ENCODE peak calls at places on chromosome 3, in eight cellular contexts. O is CD8-positive, alpha-beta T cell; K is choroid plexus epithelial cell; A is fibroblast of mammary gland; W is transverse colon; E is GM23338; B is endothelial cell; X is HFF-Myc. N is an unnamed sample.

GRCh38 chr3:50226888-50227389 is 9.1 kb upstream of the GNAI2 start:
- DNase-seq in O (no peak), K (peak; percentile 42), A (peak; percentile 39), W (peak; percentile 51), E (no peak), B (peak; percentile 30), X (no peak), N (no peak)

GRCh38 chr3:171506743-171507319 is 46.6 kb upstream of the TNIK start:
- DNase-seq in O (no peak), K (peak; percentile 56), A (peak; percentile 38), W (no peak), E (no peak), B (no peak), X (no peak), N (no peak)

GRCh38 chr3:133578548-133579191 is 5.2 kb downstream of the CDV3 start:
- DNase-seq in O (no peak), K (peak; percentile 70), A (peak; percentile 63), W (no peak), E (peak; percentile 64), B (peak; percentile 22), X (no peak), N (no peak)

GRCh38 chr3:98971183-98971681 is 69.7 kb upstream of the DCBLD2 start:
- DNase-seq in O (no peak), K (peak; percentile 76), A (peak; percentile 96), W (no peak), E (no peak), B (no peak), X (no peak), N (no peak)

GRCh38 chr3:169634618-169635236 is 28.8 kb downstream of the MECOM start:
- DNase-seq in O (no peak), K (no peak), A (no peak), W (peak; percentile 84), E (no peak), B (no peak), X (no peak), N (no peak)

GRCh38 chr3:117195034-117195433 is 485.5 kb downstream of the TUSC7 start:
- DNase-seq in O (no peak), K (no peak), A (no peak), W (no peak), E (no peak), B (no peak), X (no peak), N (no peak)

GRCh38 chr3:194462936-194463335 is 23.9 kb downstream of the ATP13A3 start:
- DNase-seq in O (no peak), K (no peak), A (no peak), W (no peak), E (no peak), B (no peak), X (no peak), N (no peak)

GRCh38 chr3:189001559-189001958 is 170.2 kb upstream of the TPRG1 start:
- DNase-seq in O (no peak), K (peak; percentile 52), A (peak; percentile 95), W (no peak), E (no peak), B (no peak), X (peak; percentile 42), N (no peak)

DNA sequence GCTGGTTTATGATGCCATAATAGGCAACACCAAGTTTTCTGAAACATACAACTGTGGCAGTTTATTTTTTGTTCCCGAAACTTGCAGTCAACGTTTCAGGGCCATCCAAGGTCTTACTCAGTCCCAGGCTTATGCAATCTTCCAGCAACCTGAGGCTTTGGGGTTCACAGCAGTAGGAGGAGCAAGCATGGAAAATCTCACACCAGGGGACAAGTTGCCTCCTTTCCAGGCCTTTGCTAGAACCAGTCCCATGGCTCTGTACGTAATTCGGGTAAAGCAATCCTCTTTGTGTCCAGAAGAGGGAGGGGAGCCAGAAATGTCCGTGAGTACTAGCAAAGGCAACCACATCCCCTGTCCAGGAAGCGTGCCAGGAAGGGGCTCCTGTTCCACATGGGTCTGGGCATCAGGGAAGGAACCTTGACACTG is 4.7 kb upstream of the FAM240A start:
- DNase-seq in O (no peak), K (peak; percentile 16), A (peak; percentile 12), W (no peak), E (peak; percentile 85), B (peak; percentile 35), X (no peak), N (peak; percentile 57)
- TF ChIP-seq CTCF in O (no peak), K (peak; percentile 35), A (peak; percentile 16), W (no peak), E (peak; percentile 61), B (peak; percentile 31), X (no peak), N (no peak)

GRCh38 chr3:149343951-149344350 is 10.5 kb upstream of the TM4SF18 start:
- DNase-seq in O (no peak), K (no peak), A (no peak), W (no peak), E (peak; percentile 52), B (no peak), X (no peak), N (no peak)
- TF ChIP-seq CTCF in O (no peak), K (no peak), A (no peak), W (no peak), E (peak; percentile 43), B (peak; percentile 55), X (no peak), N (no peak)

DNA sequence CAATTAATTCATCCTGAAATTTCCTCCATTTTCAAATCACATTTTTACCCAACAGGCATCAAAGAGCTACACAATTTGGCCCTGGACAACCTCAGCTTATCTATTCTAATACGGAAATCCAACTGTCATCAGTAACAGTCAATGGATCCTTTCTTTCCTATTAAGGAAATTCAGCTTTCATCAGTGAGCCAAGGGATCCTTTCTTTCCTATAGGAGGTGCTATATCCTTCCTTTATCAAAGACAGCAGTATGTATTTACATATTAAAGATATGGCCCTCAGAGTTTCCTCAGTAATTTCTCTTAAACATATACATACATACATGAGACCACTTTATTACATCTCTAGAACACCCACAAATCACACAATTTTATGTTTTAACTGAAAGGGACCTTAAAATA is 10.1 kb downstream of the DHX36 start:
- DNase-seq in O (no peak), K (no peak), A (no peak), W (no peak), E (peak; percentile 23), B (no peak), X (no peak), N (no peak)
- TF ChIP-seq CTCF in O (no peak), K (no peak), A (no peak), W (no peak), E (no peak), B (no peak), X (no peak), N (no peak)

DNA sequence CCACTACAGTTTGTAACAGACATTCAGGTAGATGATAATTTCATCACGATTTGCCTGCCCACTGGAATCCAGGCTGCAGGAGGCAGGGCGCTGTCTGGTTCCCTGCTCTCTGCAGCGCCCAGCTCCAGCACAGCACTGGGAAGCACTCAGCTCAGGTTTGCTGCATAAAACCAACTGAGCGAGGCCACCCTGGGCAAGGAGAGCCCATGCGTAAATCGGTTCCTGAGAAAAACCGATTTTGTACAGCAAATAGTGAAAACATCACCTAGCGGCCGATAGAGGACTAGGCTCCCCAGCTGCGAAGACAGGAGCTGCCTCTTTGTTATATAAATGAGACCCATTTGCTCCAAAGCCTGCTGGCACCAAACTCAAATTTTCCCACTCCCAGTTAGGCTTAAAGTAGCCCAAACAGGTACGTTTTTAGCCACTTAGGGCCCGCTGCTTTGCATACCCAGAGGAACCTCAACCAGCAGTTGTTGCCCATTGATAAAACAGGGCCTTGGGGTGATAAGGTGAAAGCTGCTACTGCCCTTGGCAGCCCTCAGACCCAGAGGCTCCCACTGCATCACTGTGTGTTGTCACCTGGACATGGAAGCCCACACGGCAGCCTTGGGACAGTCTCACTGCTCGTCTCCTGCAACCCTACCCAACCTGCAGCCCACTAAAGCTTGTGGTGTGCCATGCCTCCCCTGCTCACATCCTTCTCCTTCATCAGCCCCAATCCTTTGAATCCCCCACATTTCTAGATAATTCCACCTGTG is 47.5 kb downstream of the ALDH1L1 start:
- DNase-seq in O (no peak), K (peak; percentile 49), A (no peak), W (peak; percentile 2), E (peak; percentile 82), B (no peak), X (no peak), N (peak; percentile 37)
- TF ChIP-seq CTCF in O (no peak), K (peak; percentile 72), A (no peak), W (no peak), E (peak; percentile 57), B (peak; percentile 41), X (peak; percentile 24), N (no peak)